ENCODE peak calls at places on chromosomes 5 and 9, in four cellular contexts. V is HepG2, C is H1, N is HCT116. P is an unnamed sample.

GRCh38 chr9:104776787-104777186 is 12.9 kb downstream of the NIPSNAP3B start:
- DNase-seq in N (no peak), C (no peak), V (no peak), P (no peak)

GRCh38 chr9:16509946-16510504 is 360.4 kb downstream of the BNC2 start:
- DNase-seq in C (no peak), V (no peak), N (no peak), P (no peak)

GRCh38 chr5:168300377-168301182 is 9.1 kb downstream of the WWC1 start:
- DNase-seq in C (no peak), V (no peak), N (no peak), P (no peak)

GRCh38 chr5:167949435-167949834 is 342.0 kb upstream of the WWC1 start:
- DNase-seq in V (no peak), C (no peak), N (no peak), P (no peak)

GRCh38 chr9:33157960-33158359 is 9.2 kb downstream of the B4GALT1 start:
- DNase-seq in N (no peak), C (no peak), V (no peak), P (peak)

GRCh38 chr9:114477642-114478041 is 27.6 kb downstream of the WHRN start:
- DNase-seq in N (no peak), V (no peak), C (no peak), P (no peak)

GRCh38 chr5:136057401-136057951 is 28.7 kb downstream of the TGFBI start:
- DNase-seq in C (no peak), N (no peak), V (no peak), P (no peak)

GRCh38 chr9:137575725-137576411 is 2.9 kb downstream of the DPH7 start:
- DNase-seq in N (no peak), C (no peak), V (no peak), P (peak)

GRCh38 chr9:77211561-77211960 is 34.2 kb downstream of the VPS13A start:
- DNase-seq in V (no peak), C (no peak), N (no peak), P (no peak)

GRCh38 chr9:134443169-134444039 is 117.1 kb downstream of the RXRA start:
- DNase-seq in V (peak), N (peak), C (peak), P (peak)

GRCh38 chr5:107388111-107388861 is 282.5 kb downstream of the EFNA5 start:
- DNase-seq in N (no peak), C (no peak), V (no peak), P (no peak)

GRCh38 chr9:98172604-98173003 is 19.8 kb downstream of the CORO2A start:
- DNase-seq in C (no peak), N (no peak), V (peak), P (peak)

GRCh38 chr5:80254767-80255424 is 952 bp downstream of the SERINC5 start:
- DNase-seq in C (no peak), V (no peak), N (no peak), P (peak)

GRCh38 chr5:157253547-157253946 is 12.4 kb upstream of the CYFIP2 start:
- DNase-seq in N (peak), C (no peak), V (peak), P (peak)

GRCh38 chr5:140228364-140228837 is 53.4 kb downstream of the CYSTM1 start:
- DNase-seq in C (no peak), V (no peak), N (no peak), P (no peak)

GRCh38 chr9:131598121-131598520 is 52.8 kb downstream of the PRRT1B start:
- DNase-seq in V (no peak), C (no peak), N (no peak), P (no peak)

GRCh38 chr5:39214912-39215709 is 4.3 kb downstream of the FYB1 start:
- DNase-seq in V (no peak), N (no peak), C (no peak), P (no peak)

GRCh38 chr5:1846583-1846982 is 36.1 kb downstream of the IRX4 start:
- DNase-seq in V (no peak), C (no peak), N (no peak), P (no peak)

GRCh38 chr5:148443998-148444397 is 60.2 kb downstream of the FBXO38 start:
- DNase-seq in N (peak), C (no peak), V (peak), P (peak)

GRCh38 chr9:77826621-77827020 is 178.5 kb upstream of the GNA14 start:
- DNase-seq in C (no peak), V (no peak), N (no peak), P (no peak)

GRCh38 chr5:106262395-106262794 is 1408.3 kb downstream of the EFNA5 start:
- DNase-seq in C (no peak), N (no peak), V (no peak), P (no peak)

GRCh38 chr9:116952434-116952805 is 265.3 kb downstream of the TRIM32 start:
- DNase-seq in N (no peak), V (no peak), C (no peak), P (peak)
- TF ChIP-seq JUND in N (no peak), V (no peak), C (no peak), P (no peak)

GRCh38 chr5:52995914-52996313 is 6.8 kb downstream of the ITGA2 start:
- DNase-seq in C (no peak), V (no peak), N (no peak), P (no peak)

GRCh38 chr5:52994266-52994665 is 5.1 kb downstream of the ITGA2 start:
- DNase-seq in V (no peak), N (no peak), C (no peak), P (no peak)

GRCh38 chr5:52990531-52990925 is 1.4 kb downstream of the ITGA2 start:
- DNase-seq in N (no peak), V (no peak), C (no peak), P (no peak)

GRCh38 chr5:52995095-52995494 is 5.9 kb downstream of the ITGA2 start:
- DNase-seq in N (no peak), C (no peak), V (no peak), P (no peak)

DNA sequence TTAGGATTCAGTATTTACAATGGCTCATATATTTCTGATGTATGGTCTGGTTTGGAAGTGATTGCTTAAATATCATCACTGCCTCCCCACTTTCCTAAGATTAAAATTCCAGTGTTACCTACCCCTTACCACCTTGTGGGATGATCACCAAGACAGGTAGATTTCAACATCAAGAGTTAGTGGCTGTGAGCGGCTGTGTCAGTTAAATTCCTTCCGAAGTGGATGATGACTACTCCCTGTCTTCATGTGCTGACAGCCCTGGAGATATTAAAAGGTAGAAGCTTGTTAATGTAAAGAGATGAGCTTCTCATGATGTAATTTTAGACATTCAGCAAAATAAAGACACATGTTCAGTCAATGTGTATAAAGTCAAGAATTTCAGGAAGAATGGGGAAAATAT is 4.2 kb downstream of the ITGA2 start:
- DNase-seq in C (no peak), V (no peak), N (no peak), P (no peak)
- TF ChIP-seq JUND in C (no peak), V (no peak), N (no peak), P (no peak)

DNA sequence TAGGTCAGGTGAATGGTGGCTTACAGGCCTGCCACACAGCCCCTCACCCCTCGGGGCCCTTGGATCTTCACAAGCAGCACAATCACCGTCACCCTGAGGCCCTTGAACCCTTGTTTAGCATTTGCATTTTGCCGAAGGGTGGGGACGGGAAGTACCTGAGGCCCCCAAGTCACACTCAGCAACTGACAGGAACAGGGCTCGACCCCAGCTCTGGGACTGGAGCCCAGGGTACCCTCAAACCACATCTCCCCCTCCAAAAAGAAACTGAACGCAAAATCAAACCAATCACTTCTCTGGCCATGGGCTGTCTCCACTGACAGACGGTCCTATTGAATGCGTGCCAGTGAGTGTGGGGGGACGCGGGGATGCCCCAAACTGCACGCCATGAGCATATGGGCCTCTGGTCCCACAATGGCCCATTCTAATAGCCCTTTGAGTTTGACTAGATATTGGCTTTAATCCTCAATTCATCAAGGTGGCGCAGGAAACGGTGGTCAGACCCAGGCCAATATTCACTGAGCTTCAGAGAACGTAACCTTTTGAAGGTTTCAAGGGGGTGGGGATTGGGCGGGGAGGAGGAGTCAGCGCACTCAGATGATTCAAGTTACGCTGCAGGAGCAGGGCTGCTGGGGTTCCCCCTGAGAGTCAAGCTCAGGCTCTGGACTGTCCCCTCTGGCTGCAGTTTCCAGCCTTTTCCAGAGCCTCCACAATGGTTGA is 176.0 kb downstream of the DAB2IP start:
- DNase-seq in C (no peak), N (no peak), V (no peak), P (no peak)
- TF ChIP-seq JUND in C (no peak), N (no peak), V (no peak), P (no peak)

DNA sequence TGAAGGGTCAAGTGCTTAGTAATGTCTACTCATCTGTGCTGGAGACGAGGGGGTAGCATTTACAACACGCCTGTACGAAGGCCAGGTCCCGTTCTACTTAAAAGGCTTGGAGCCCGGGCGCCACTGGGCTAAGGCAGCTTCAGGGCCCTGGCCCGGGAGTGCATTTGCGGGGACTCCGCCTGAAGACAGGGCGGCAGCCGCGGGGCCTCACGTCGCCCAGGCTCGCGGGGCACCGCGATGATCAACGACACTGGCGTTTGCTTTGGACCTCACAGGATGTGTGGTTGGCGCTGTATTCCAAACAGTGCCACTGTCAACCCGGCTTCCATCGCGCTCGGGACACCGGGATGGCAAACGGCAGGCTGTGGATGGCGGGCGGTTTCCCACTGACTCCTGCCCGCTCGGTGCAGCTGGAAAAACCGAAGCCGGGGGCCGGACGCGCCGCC is 1.1 kb upstream of the TENT4A start:
- DNase-seq in V (peak), N (no peak), C (no peak), P (no peak)
- TF ChIP-seq JUND in V (no peak), N (no peak), C (no peak), P (no peak)

GRCh38 chr5:177601126-177601525 is 1.2 kb downstream of the B4GALT7 start:
- DNase-seq in N (no peak), C (no peak), V (no peak), P (no peak)
- TF ChIP-seq JUND in N (no peak), C (no peak), V (no peak), P (no peak)

DNA sequence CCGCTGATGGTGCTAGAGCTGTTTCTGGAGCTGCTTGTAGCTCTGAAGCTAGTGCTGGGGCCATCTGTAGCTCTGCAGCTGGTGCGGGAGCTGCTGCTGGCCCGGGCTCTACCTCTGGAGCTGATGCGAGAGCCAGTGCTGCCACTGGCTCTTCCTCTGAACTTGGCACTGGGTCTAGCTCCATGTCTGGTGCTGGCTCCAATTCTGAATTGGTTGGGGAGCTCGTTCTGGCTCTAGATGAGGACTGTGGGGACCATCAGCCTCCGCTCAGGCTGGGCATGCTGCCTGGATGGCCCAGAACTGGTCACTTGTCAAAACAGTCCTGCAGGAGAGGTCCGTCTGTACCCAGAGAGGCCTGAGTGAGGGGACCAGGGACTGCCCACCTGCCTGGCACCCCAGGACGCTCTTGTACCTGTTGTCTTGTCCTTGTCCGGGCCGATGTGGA is 21.5 kb downstream of the OBP2B start:
- DNase-seq in V (no peak), N (no peak), C (no peak), P (no peak)
- TF ChIP-seq JUND in V (no peak), N (no peak), C (no peak), P (no peak)

DNA sequence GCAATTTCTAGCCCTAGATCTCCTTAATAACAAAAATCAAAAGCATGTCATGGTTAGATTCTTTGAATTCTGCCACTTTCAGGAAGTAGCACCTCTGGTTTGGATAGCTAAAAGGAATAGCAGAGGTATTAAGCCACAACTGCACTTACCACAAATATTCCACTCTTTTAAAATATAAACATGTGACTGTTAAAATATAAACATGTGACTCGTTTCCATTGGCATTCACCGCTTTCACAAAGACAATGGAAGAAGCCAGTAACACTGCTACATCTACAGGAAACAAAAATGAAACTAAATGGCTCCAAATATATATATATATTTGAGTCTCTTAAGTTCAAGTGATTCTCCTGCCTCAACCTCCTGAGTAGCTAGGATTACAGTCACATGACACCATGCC is 222.9 kb downstream of the ARL15 start:
- DNase-seq in V (no peak), N (no peak), C (no peak), P (no peak)
- TF ChIP-seq JUND in V (no peak), N (no peak), C (no peak), P (no peak)

P was measured in T47D.